ENCODE peak calls at places on chromosomes 11 and 22, in four cellular contexts. W, U, S and F are unnamed samples.
A peak's percentile ranks its signal among the peaks of the same experiment; 100 is the strongest.

GRCh38 chr11:74650498-74650897 is 58.1 kb downstream of the POLD3 start:
- DNase-seq in W (no peak), U (no peak), S (no peak), F (no peak)

GRCh38 chr22:26168199-26168915 is 905 bp upstream of the SEZ6L start:
- DNase-seq in W (no peak), U (peak; percentile 35), S (no peak), F (no peak)

GRCh38 chr11:96964661-96965060 is 574.8 kb downstream of the JRKL start:
- DNase-seq in W (no peak), U (no peak), S (no peak), F (no peak)

GRCh38 chr22:29370556-29370955 is 17.8 kb downstream of the AP1B1 start:
- DNase-seq in W (no peak), U (no peak), S (no peak), F (no peak)

GRCh38 chr22:25844601-25845000 is 102.6 kb downstream of the MYO18B start:
- DNase-seq in W (no peak), U (no peak), S (no peak), F (no peak)

GRCh38 chr11:112785717-112786116 is 175.5 kb upstream of the NCAM1 start:
- DNase-seq in W (no peak), U (no peak), S (no peak), F (no peak)

GRCh38 chr22:43152355-43153071 is 1.2 kb downstream of the TSPO start:
- DNase-seq in W (peak; percentile 23), U (peak; percentile 67), S (peak; percentile 41), F (no peak)

GRCh38 chr11:32109138-32109537 is 18.3 kb downstream of the RCN1 start:
- DNase-seq in W (no peak), U (no peak), S (no peak), F (no peak)

GRCh38 chr22:45997077-45997774 is 20.3 kb upstream of the WNT7B start:
- DNase-seq in W (no peak), U (peak; percentile 93), S (no peak), F (no peak)

GRCh38 chr22:28151241-28151640 is 232.2 kb upstream of the PITPNB start:
- DNase-seq in W (no peak), U (no peak), S (no peak), F (no peak)

GRCh38 chr11:64229090-64229958 is 1.0 kb upstream of the DNAJC4 start:
- DNase-seq in W (no peak), U (no peak), S (no peak), F (no peak)

GRCh38 chr11:19642759-19643158 is 69.9 kb upstream of the NAV2 start:
- DNase-seq in W (no peak), U (peak; percentile 40), S (no peak), F (no peak)

GRCh38 chr22:31104869-31105268 is 2.5 kb downstream of the SELENOM start:
- DNase-seq in W (no peak), U (no peak), S (no peak), F (no peak)

GRCh38 chr11:74438681-74439080 is 28.7 kb downstream of the KCNE3 start:
- DNase-seq in W (no peak), U (no peak), S (no peak), F (no peak)

GRCh38 chr22:29314537-29315285 is 786 bp downstream of the RASL10A start:
- DNase-seq in W (no peak), U (no peak), S (no peak), F (no peak)

GRCh38 chr22:45645526-45646414 is 25.9 kb upstream of the ATXN10 start:
- DNase-seq in W (peak; percentile 42), U (peak; percentile 36), S (peak; percentile 45), F (peak; percentile 6)